ENCODE peak calls at places on chromosome 11, in five cellular contexts. Y is HTR-8/SVneo; L is stimulated activated CD8-positive, alpha-beta memory T cell treated with anti-CD3 and anti-CD28 coated beads, Interleukin-4, amount 100 ng/mL, for 48 hours; R is iris pigment epithelial cell; O is stimulated activated CD4-positive, alpha-beta T cell treated with anti-CD3 and anti-CD28 coated beads, Interleukin-1b, Interleukin-23, amount 100 ng/mL, for 48 hours. G is an unnamed sample.

GRCh38 chr11:61256710-61257482 is 15.9 kb downstream of the PGA5 start:
- DNase-seq in R (no peak), O (no peak), Y (no peak), L (no peak), G (no peak)

GRCh38 chr11:72609045-72609444 is 65.2 kb downstream of the PDE2A start:
- DNase-seq in Y (no peak), L (no peak), O (no peak), R (peak), G (no peak)

GRCh38 chr11:69157156-69157821 is 1.6 kb downstream of the SMIM38 start:
- DNase-seq in O (no peak), R (peak), L (no peak), Y (peak), G (no peak)

GRCh38 chr11:95451682-95452081 is 220.7 kb upstream of the SESN3 start:
- DNase-seq in L (no peak), Y (no peak), R (peak), O (no peak), G (no peak)

GRCh38 chr11:16126361-16126760 is 230.0 kb downstream of the SOX6 start:
- DNase-seq in Y (no peak), R (peak), O (no peak), L (no peak), G (no peak)

GRCh38 chr11:2573240-2574042 is 126.4 kb downstream of the KCNQ1OT1 start:
- DNase-seq in R (no peak), O (no peak), L (no peak), Y (no peak), G (no peak)

GRCh38 chr11:68328374-68329091 is 16.1 kb downstream of the LRP5 start:
- DNase-seq in L (peak), Y (no peak), O (no peak), R (no peak), G (no peak)

GRCh38 chr11:115505165-115505564 is 950 bp upstream of the CADM1 start:
- DNase-seq in Y (no peak), O (no peak), L (no peak), R (no peak), G (no peak)

GRCh38 chr11:57015679-57016078 is 27.0 kb downstream of the OR5AK2 start:
- DNase-seq in R (no peak), O (no peak), L (no peak), Y (no peak), G (no peak)

GRCh38 chr11:18669211-18669593 is 29.4 kb upstream of the TMEM86A start:
- DNase-seq in Y (no peak), R (peak), L (no peak), O (peak), G (no peak)

GRCh38 chr11:609355-609811 is 6.4 kb downstream of the IRF7 start:
- DNase-seq in Y (no peak), R (no peak), L (no peak), O (no peak), G (no peak)

GRCh38 chr11:6323291-6323905 is 3.1 kb upstream of the CAVIN3 start:
- DNase-seq in R (no peak), L (no peak), Y (no peak), O (no peak), G (no peak)

GRCh38 chr11:106763516-106763915 is 254.8 kb downstream of the GUCY1A2 start:
- DNase-seq in Y (no peak), O (no peak), L (no peak), R (no peak), G (no peak)

GRCh38 chr11:14520902-14521151 is 641 bp upstream of the PSMA1 start:
- DNase-seq in Y (no peak), O (no peak), R (no peak), L (no peak), G (no peak)

GRCh38 chr11:1763796-1764661 is at the start of gene CTSD:
- DNase-seq in O (peak), Y (peak), R (peak), L (peak), G (peak)

GRCh38 chr11:83012168-83013067 is 59.3 kb downstream of the RAB30 start:
- DNase-seq in L (no peak), O (no peak), Y (no peak), R (no peak), G (no peak)

GRCh38 chr11:128324531-128325141 is 262.7 kb downstream of the ETS1 start:
- DNase-seq in O (peak), L (peak), Y (no peak), R (no peak), G (no peak)

GRCh38 chr11:131760191-131760951 is 390.0 kb downstream of the NTM start:
- DNase-seq in R (peak), O (no peak), Y (no peak), L (no peak), G (peak)

GRCh38 chr11:14773755-14774154 is 118.3 kb downstream of the CYP2R1 start:
- DNase-seq in R (no peak), Y (no peak), L (no peak), O (no peak), G (no peak)

GRCh38 chr11:66906077-66906929 is 49.4 kb downstream of the LRFN4 start:
- DNase-seq in O (no peak), Y (no peak), R (peak), L (no peak), G (no peak)

GRCh38 chr11:111633756-111634362 is 31.6 kb downstream of the SIK2 start:
- DNase-seq in Y (no peak), R (peak), O (no peak), L (no peak), G (no peak)

GRCh38 chr11:986270-986951 is 50.1 kb downstream of the MUC6 start:
- DNase-seq in L (no peak), Y (no peak), O (no peak), R (no peak), G (no peak)

GRCh38 chr11:72574534-72575460 is 99.4 kb downstream of the PDE2A start:
- DNase-seq in R (no peak), Y (no peak), O (no peak), L (no peak), G (no peak)

GRCh38 chr11:6841694-6842093 is 3.8 kb upstream of the OR10A5 start:
- DNase-seq in Y (no peak), R (no peak), O (no peak), L (no peak), G (no peak)

GRCh38 chr11:89516496-89516895 is 25.3 kb upstream of the NOX4 start:
- DNase-seq in R (no peak), O (no peak), Y (no peak), L (no peak), G (no peak)

GRCh38 chr11:86440305-86440716 is 65.6 kb downstream of the CCDC81 start:
- DNase-seq in L (no peak), Y (no peak), R (peak), O (no peak), G (no peak)

GRCh38 chr11:117980280-117980679 is 5.9 kb upstream of the IL10RA start:
- DNase-seq in R (no peak), Y (no peak), O (no peak), L (no peak), G (peak)

GRCh38 chr11:77236901-77237300 is 64.6 kb downstream of the GDPD4 start:
- DNase-seq in Y (no peak), L (no peak), R (peak), O (no peak), G (no peak)